ENCODE peak calls at places on chromosomes 4 and X, in six cellular contexts. One of them, this sample, is unnamed.

GRCh38 chr4:108060164-108060563 is 70.5 kb downstream of the HADH start:
- DNase-seq in GDM1: peak
- DNase-seq in activated naive CD4-positive, alpha-beta T cell treated with Interleukin-2 at 50 U/mL for 16 hours: no peak
- DNase-seq in C1 segment of cervical spinal cord: no peak
- DNase-seq in K562: no peak
- DNase-seq in GM13976: no peak
- DNase-seq in this sample: peak

GRCh38 chr4:137198791-137199190 is 333.5 kb downstream of the PCDH18 start:
- DNase-seq in K562: no peak
- DNase-seq in GM13976: no peak
- DNase-seq in activated naive CD4-positive, alpha-beta T cell treated with Interleukin-2 at 50 U/mL for 16 hours: no peak
- DNase-seq in C1 segment of cervical spinal cord: no peak
- DNase-seq in GDM1: no peak
- DNase-seq in this sample: no peak

GRCh38 chr4:26238782-26239647 is 81.8 kb upstream of the RBPJ start:
- DNase-seq in activated naive CD4-positive, alpha-beta T cell treated with Interleukin-2 at 50 U/mL for 16 hours: no peak
- DNase-seq in K562: no peak
- DNase-seq in GDM1: no peak
- DNase-seq in C1 segment of cervical spinal cord: peak
- DNase-seq in GM13976: no peak
- DNase-seq in this sample: peak

GRCh38 chr4:57426779-57427395 is 316.7 kb upstream of the IGFBP7 start:
- DNase-seq in C1 segment of cervical spinal cord: peak
- DNase-seq in K562: peak
- DNase-seq in activated naive CD4-positive, alpha-beta T cell treated with Interleukin-2 at 50 U/mL for 16 hours: no peak
- DNase-seq in GDM1: peak
- DNase-seq in GM13976: peak
- DNase-seq in this sample: peak

GRCh38 chrX:84156831-84157230 is 31.2 kb downstream of the RPS6KA6 start:
- DNase-seq in GM13976: no peak
- DNase-seq in C1 segment of cervical spinal cord: no peak
- DNase-seq in GDM1: no peak
- DNase-seq in K562: no peak
- DNase-seq in activated naive CD4-positive, alpha-beta T cell treated with Interleukin-2 at 50 U/mL for 16 hours: no peak
- DNase-seq in this sample: no peak

GRCh38 chr4:94420356-94420755 is 31.4 kb upstream of the PDLIM5 start:
- DNase-seq in GM13976: no peak
- DNase-seq in C1 segment of cervical spinal cord: no peak
- DNase-seq in activated naive CD4-positive, alpha-beta T cell treated with Interleukin-2 at 50 U/mL for 16 hours: no peak
- DNase-seq in K562: no peak
- DNase-seq in GDM1: no peak
- DNase-seq in this sample: no peak

GRCh38 chrX:47145408-47146120 is 543 bp downstream of the RBM10 start:
- DNase-seq in activated naive CD4-positive, alpha-beta T cell treated with Interleukin-2 at 50 U/mL for 16 hours: peak
- DNase-seq in C1 segment of cervical spinal cord: no peak
- DNase-seq in GDM1: no peak
- DNase-seq in K562: peak
- DNase-seq in GM13976: peak
- DNase-seq in this sample: no peak

GRCh38 chr4:138235419-138235952 is 6.7 kb downstream of the SLC7A11 start:
- DNase-seq in GM13976: no peak
- DNase-seq in activated naive CD4-positive, alpha-beta T cell treated with Interleukin-2 at 50 U/mL for 16 hours: no peak
- DNase-seq in GDM1: no peak
- DNase-seq in K562: peak
- DNase-seq in C1 segment of cervical spinal cord: no peak
- DNase-seq in this sample: no peak

GRCh38 chr4:81617569-81617968 is 145.9 kb upstream of the RASGEF1B start:
- DNase-seq in GDM1: no peak
- DNase-seq in K562: no peak
- DNase-seq in GM13976: no peak
- DNase-seq in C1 segment of cervical spinal cord: no peak
- DNase-seq in activated naive CD4-positive, alpha-beta T cell treated with Interleukin-2 at 50 U/mL for 16 hours: no peak
- DNase-seq in this sample: no peak

GRCh38 chrX:24282381-24283121 is 31.3 kb downstream of the SUPT20HL2 start:
- DNase-seq in GDM1: no peak
- DNase-seq in C1 segment of cervical spinal cord: no peak
- DNase-seq in GM13976: no peak
- DNase-seq in K562: no peak
- DNase-seq in activated naive CD4-positive, alpha-beta T cell treated with Interleukin-2 at 50 U/mL for 16 hours: no peak
- DNase-seq in this sample: no peak

GRCh38 chr4:76197971-76198410 is 15.6 kb downstream of the SCARB2 start:
- DNase-seq in GM13976: no peak
- DNase-seq in activated naive CD4-positive, alpha-beta T cell treated with Interleukin-2 at 50 U/mL for 16 hours: no peak
- DNase-seq in C1 segment of cervical spinal cord: peak
- DNase-seq in K562: no peak
- DNase-seq in GDM1: peak
- DNase-seq in this sample: peak

GRCh38 chrX:147376601-147377387 is 534.9 kb upstream of the FMR1 start:
- DNase-seq in activated naive CD4-positive, alpha-beta T cell treated with Interleukin-2 at 50 U/mL for 16 hours: no peak
- DNase-seq in GM13976: no peak
- DNase-seq in C1 segment of cervical spinal cord: no peak
- DNase-seq in GDM1: no peak
- DNase-seq in K562: no peak
- DNase-seq in this sample: peak

GRCh38 chr4:111074523-111075114 is 451.7 kb upstream of the PITX2 start:
- DNase-seq in K562: no peak
- DNase-seq in C1 segment of cervical spinal cord: no peak
- DNase-seq in GM13976: no peak
- DNase-seq in activated naive CD4-positive, alpha-beta T cell treated with Interleukin-2 at 50 U/mL for 16 hours: no peak
- DNase-seq in GDM1: no peak
- DNase-seq in this sample: no peak

GRCh38 chr4:151744614-151745013 is 16.2 kb downstream of the GATB start:
- DNase-seq in GM13976: peak
- DNase-seq in GDM1: no peak
- DNase-seq in activated naive CD4-positive, alpha-beta T cell treated with Interleukin-2 at 50 U/mL for 16 hours: no peak
- DNase-seq in K562: peak
- DNase-seq in C1 segment of cervical spinal cord: no peak
- DNase-seq in this sample: no peak

GRCh38 chrX:118677318-118677717 is 50.1 kb upstream of the IL13RA1 start:
- DNase-seq in C1 segment of cervical spinal cord: no peak
- DNase-seq in activated naive CD4-positive, alpha-beta T cell treated with Interleukin-2 at 50 U/mL for 16 hours: no peak
- DNase-seq in GM13976: no peak
- DNase-seq in GDM1: no peak
- DNase-seq in K562: no peak
- DNase-seq in this sample: no peak

GRCh38 chrX:70262952-70263567 is 3.1 kb upstream of the P2RY4 start:
- DNase-seq in GDM1: peak
- DNase-seq in GM13976: no peak
- DNase-seq in C1 segment of cervical spinal cord: no peak
- DNase-seq in K562: peak
- DNase-seq in activated naive CD4-positive, alpha-beta T cell treated with Interleukin-2 at 50 U/mL for 16 hours: peak
- DNase-seq in this sample: peak

GRCh38 chrX:152725409-152725808 is 8.1 kb downstream of the CSAG1 start:
- DNase-seq in activated naive CD4-positive, alpha-beta T cell treated with Interleukin-2 at 50 U/mL for 16 hours: no peak
- DNase-seq in GM13976: no peak
- DNase-seq in K562: no peak
- DNase-seq in GDM1: no peak
- DNase-seq in C1 segment of cervical spinal cord: no peak
- DNase-seq in this sample: no peak

GRCh38 chrX:44093431-44093830 is 120.2 kb upstream of the NDP start:
- DNase-seq in C1 segment of cervical spinal cord: no peak
- DNase-seq in GDM1: no peak
- DNase-seq in K562: no peak
- DNase-seq in activated naive CD4-positive, alpha-beta T cell treated with Interleukin-2 at 50 U/mL for 16 hours: no peak
- DNase-seq in GM13976: no peak
- DNase-seq in this sample: no peak

GRCh38 chr4:106595906-106596305 is 227.3 kb upstream of the GIMD1 start:
- DNase-seq in GDM1: no peak
- DNase-seq in K562: no peak
- DNase-seq in C1 segment of cervical spinal cord: no peak
- DNase-seq in activated naive CD4-positive, alpha-beta T cell treated with Interleukin-2 at 50 U/mL for 16 hours: no peak
- DNase-seq in GM13976: no peak
- DNase-seq in this sample: no peak

GRCh38 chr4:25128671-25129070 is 31.6 kb downstream of the SEPSECS start:
- DNase-seq in GM13976: no peak
- DNase-seq in K562: no peak
- DNase-seq in C1 segment of cervical spinal cord: no peak
- DNase-seq in activated naive CD4-positive, alpha-beta T cell treated with Interleukin-2 at 50 U/mL for 16 hours: no peak
- DNase-seq in GDM1: no peak
- DNase-seq in this sample: no peak

GRCh38 chrX:24925430-24925829 is 90.3 kb downstream of the ARX start:
- DNase-seq in GDM1: no peak
- DNase-seq in GM13976: no peak
- DNase-seq in K562: no peak
- DNase-seq in activated naive CD4-positive, alpha-beta T cell treated with Interleukin-2 at 50 U/mL for 16 hours: no peak
- DNase-seq in C1 segment of cervical spinal cord: no peak
- DNase-seq in this sample: no peak

GRCh38 chrX:133776072-133776471 is 209.3 kb downstream of the GPC3 start:
- DNase-seq in GDM1: no peak
- DNase-seq in GM13976: peak
- DNase-seq in C1 segment of cervical spinal cord: no peak
- DNase-seq in activated naive CD4-positive, alpha-beta T cell treated with Interleukin-2 at 50 U/mL for 16 hours: peak
- DNase-seq in K562: peak
- DNase-seq in this sample: peak

GRCh38 chr4:139872274-139872673 is 206.7 kb downstream of the MGST2 start:
- DNase-seq in C1 segment of cervical spinal cord: no peak
- DNase-seq in GDM1: no peak
- DNase-seq in K562: no peak
- DNase-seq in GM13976: no peak
- DNase-seq in activated naive CD4-positive, alpha-beta T cell treated with Interleukin-2 at 50 U/mL for 16 hours: no peak
- DNase-seq in this sample: no peak

GRCh38 chr4:148998719-148999118 is 556.5 kb upstream of the NR3C2 start:
- DNase-seq in C1 segment of cervical spinal cord: no peak
- DNase-seq in GDM1: no peak
- DNase-seq in GM13976: no peak
- DNase-seq in activated naive CD4-positive, alpha-beta T cell treated with Interleukin-2 at 50 U/mL for 16 hours: no peak
- DNase-seq in K562: no peak
- DNase-seq in this sample: no peak

GRCh38 chrX:24253030-24253429 is 60.8 kb downstream of the SUPT20HL2 start:
- DNase-seq in GDM1: no peak
- DNase-seq in C1 segment of cervical spinal cord: no peak
- DNase-seq in GM13976: no peak
- DNase-seq in activated naive CD4-positive, alpha-beta T cell treated with Interleukin-2 at 50 U/mL for 16 hours: no peak
- DNase-seq in K562: no peak
- DNase-seq in this sample: no peak

GRCh38 chrX:7316280-7316679 is 168.3 kb upstream of the PUDP start:
- DNase-seq in GM13976: no peak
- DNase-seq in GDM1: no peak
- DNase-seq in C1 segment of cervical spinal cord: no peak
- DNase-seq in K562: no peak
- DNase-seq in activated naive CD4-positive, alpha-beta T cell treated with Interleukin-2 at 50 U/mL for 16 hours: no peak
- DNase-seq in this sample: no peak

GRCh38 chrX:27671234-27671633 is 81.1 kb downstream of the DCAF8L2 start:
- DNase-seq in activated naive CD4-positive, alpha-beta T cell treated with Interleukin-2 at 50 U/mL for 16 hours: no peak
- DNase-seq in C1 segment of cervical spinal cord: no peak
- DNase-seq in GM13976: no peak
- DNase-seq in K562: no peak
- DNase-seq in GDM1: no peak
- DNase-seq in this sample: no peak

GRCh38 chrX:69153060-69153730 is 12.1 kb downstream of the PJA1 start:
- DNase-seq in K562: no peak
- DNase-seq in GDM1: no peak
- DNase-seq in activated naive CD4-positive, alpha-beta T cell treated with Interleukin-2 at 50 U/mL for 16 hours: no peak
- DNase-seq in GM13976: no peak
- DNase-seq in C1 segment of cervical spinal cord: peak
- DNase-seq in this sample: no peak

GRCh38 chrX:118968031-118968430 is 6.4 kb upstream of the LONRF3 start:
- DNase-seq in C1 segment of cervical spinal cord: no peak
- DNase-seq in activated naive CD4-positive, alpha-beta T cell treated with Interleukin-2 at 50 U/mL for 16 hours: no peak
- DNase-seq in GDM1: no peak
- DNase-seq in GM13976: no peak
- DNase-seq in K562: no peak
- DNase-seq in this sample: no peak

GRCh38 chr4:72690782-72691181 is 121.8 kb upstream of the ADAMTS3 start:
- DNase-seq in GDM1: no peak
- DNase-seq in C1 segment of cervical spinal cord: no peak
- DNase-seq in activated naive CD4-positive, alpha-beta T cell treated with Interleukin-2 at 50 U/mL for 16 hours: no peak
- DNase-seq in K562: no peak
- DNase-seq in GM13976: no peak
- DNase-seq in this sample: no peak

GRCh38 chr4:52659722-52660261 is 691 bp upstream of the USP46 start:
- DNase-seq in C1 segment of cervical spinal cord: peak
- DNase-seq in activated naive CD4-positive, alpha-beta T cell treated with Interleukin-2 at 50 U/mL for 16 hours: peak
- DNase-seq in K562: peak
- DNase-seq in GDM1: no peak
- DNase-seq in GM13976: peak
- DNase-seq in this sample: no peak

GRCh38 chrX:9342581-9343051 is 122.2 kb upstream of the TBL1X start:
- DNase-seq in activated naive CD4-positive, alpha-beta T cell treated with Interleukin-2 at 50 U/mL for 16 hours: peak
- DNase-seq in K562: peak
- DNase-seq in GDM1: peak
- DNase-seq in C1 segment of cervical spinal cord: peak
- DNase-seq in GM13976: peak
- DNase-seq in this sample: peak

GRCh38 chr4:107913283-107913899 is 18.0 kb upstream of the CYP2U1 start:
- DNase-seq in GDM1: peak
- DNase-seq in GM13976: no peak
- DNase-seq in C1 segment of cervical spinal cord: peak
- DNase-seq in K562: peak
- DNase-seq in activated naive CD4-positive, alpha-beta T cell treated with Interleukin-2 at 50 U/mL for 16 hours: no peak
- DNase-seq in this sample: peak

GRCh38 chr4:34181311-34181808 is 2063.0 kb downstream of the ARAP2 start:
- DNase-seq in K562: no peak
- DNase-seq in C1 segment of cervical spinal cord: no peak
- DNase-seq in GDM1: no peak
- DNase-seq in GM13976: no peak
- DNase-seq in activated naive CD4-positive, alpha-beta T cell treated with Interleukin-2 at 50 U/mL for 16 hours: no peak
- DNase-seq in this sample: no peak

GRCh38 chrX:72308566-72309296 is 3.0 kb upstream of the CITED1 start:
- DNase-seq in GDM1: no peak
- DNase-seq in GM13976: peak
- DNase-seq in C1 segment of cervical spinal cord: peak
- DNase-seq in activated naive CD4-positive, alpha-beta T cell treated with Interleukin-2 at 50 U/mL for 16 hours: peak
- DNase-seq in K562: peak
- DNase-seq in this sample: peak

GRCh38 chrX:11401966-11402365 is 108.8 kb downstream of the AMELX start:
- DNase-seq in GDM1: no peak
- DNase-seq in K562: no peak
- DNase-seq in C1 segment of cervical spinal cord: no peak
- DNase-seq in activated naive CD4-positive, alpha-beta T cell treated with Interleukin-2 at 50 U/mL for 16 hours: no peak
- DNase-seq in GM13976: no peak
- DNase-seq in this sample: no peak

This sample was measured in NCI-H1436.